ENCODE peak calls at places on chromosome 4, in ten cellular contexts. One of them, this sample, is unnamed.

GRCh38 chr4:83613023-83613422 is 77.1 kb downstream of the GPAT3 start:
- DNase-seq in lower leg skin: no peak
- DNase-seq in SK-N-SH: no peak
- DNase-seq in AG09309: no peak
- DNase-seq in heart right ventricle: no peak
- DNase-seq in NCI-H1092: no peak
- DNase-seq in ecto neural progenitor cell: no peak
- DNase-seq in stimulated activated CD8-positive, alpha-beta memory T cell treated with anti-CD3 and anti-CD28 coated beads, Interleukin-12 subunit alpha, Interleukin-12 subunit beta, amount 100 ng/mL, for 4 hours: no peak
- DNase-seq in EL: no peak
- DNase-seq in mammary epithelial cell: no peak
- DNase-seq in this sample: no peak

GRCh38 chr4:23733911-23734458 is 155.9 kb downstream of the PPARGC1A start:
- DNase-seq in lower leg skin: no peak
- DNase-seq in SK-N-SH: no peak
- DNase-seq in AG09309: no peak
- DNase-seq in heart right ventricle: no peak
- DNase-seq in NCI-H1092: no peak
- DNase-seq in ecto neural progenitor cell: no peak
- DNase-seq in stimulated activated CD8-positive, alpha-beta memory T cell treated with anti-CD3 and anti-CD28 coated beads, Interleukin-12 subunit alpha, Interleukin-12 subunit beta, amount 100 ng/mL, for 4 hours: no peak
- DNase-seq in EL: no peak
- DNase-seq in mammary epithelial cell: no peak
- DNase-seq in this sample: no peak

GRCh38 chr4:54439831-54440243 is 210.7 kb downstream of the PDGFRA start:
- DNase-seq in lower leg skin: peak; percentile 42
- DNase-seq in SK-N-SH: peak; percentile 65
- DNase-seq in AG09309: peak; percentile 16
- DNase-seq in heart right ventricle: no peak
- DNase-seq in NCI-H1092: no peak
- DNase-seq in ecto neural progenitor cell: peak; percentile 47
- DNase-seq in stimulated activated CD8-positive, alpha-beta memory T cell treated with anti-CD3 and anti-CD28 coated beads, Interleukin-12 subunit alpha, Interleukin-12 subunit beta, amount 100 ng/mL, for 4 hours: no peak
- DNase-seq in EL: peak; percentile 41
- DNase-seq in mammary epithelial cell: peak; percentile 47
- DNase-seq in this sample: peak; percentile 20

GRCh38 chr4:184165291-184165690 is 52.4 kb downstream of the ENPP6 start:
- DNase-seq in lower leg skin: no peak
- DNase-seq in SK-N-SH: no peak
- DNase-seq in AG09309: no peak
- DNase-seq in heart right ventricle: no peak
- DNase-seq in NCI-H1092: no peak
- DNase-seq in ecto neural progenitor cell: no peak
- DNase-seq in stimulated activated CD8-positive, alpha-beta memory T cell treated with anti-CD3 and anti-CD28 coated beads, Interleukin-12 subunit alpha, Interleukin-12 subunit beta, amount 100 ng/mL, for 4 hours: no peak
- DNase-seq in EL: peak; percentile 29
- DNase-seq in mammary epithelial cell: peak; percentile 6
- DNase-seq in this sample: no peak

GRCh38 chr4:107780665-107781064 is 44.1 kb upstream of the SGMS2 start:
- DNase-seq in lower leg skin: no peak
- DNase-seq in SK-N-SH: no peak
- DNase-seq in AG09309: no peak
- DNase-seq in heart right ventricle: no peak
- DNase-seq in NCI-H1092: no peak
- DNase-seq in ecto neural progenitor cell: no peak
- DNase-seq in stimulated activated CD8-positive, alpha-beta memory T cell treated with anti-CD3 and anti-CD28 coated beads, Interleukin-12 subunit alpha, Interleukin-12 subunit beta, amount 100 ng/mL, for 4 hours: no peak
- DNase-seq in EL: no peak
- DNase-seq in mammary epithelial cell: peak; percentile 10
- DNase-seq in this sample: no peak

GRCh38 chr4:167232805-167233522 is 1.3 kb downstream of the SPOCK3 start:
- DNase-seq in lower leg skin: no peak
- DNase-seq in SK-N-SH: no peak
- DNase-seq in AG09309: no peak
- DNase-seq in heart right ventricle: no peak
- DNase-seq in NCI-H1092: no peak
- DNase-seq in ecto neural progenitor cell: no peak
- DNase-seq in stimulated activated CD8-positive, alpha-beta memory T cell treated with anti-CD3 and anti-CD28 coated beads, Interleukin-12 subunit alpha, Interleukin-12 subunit beta, amount 100 ng/mL, for 4 hours: no peak
- DNase-seq in EL: no peak
- DNase-seq in mammary epithelial cell: no peak
- DNase-seq in this sample: no peak

GRCh38 chr4:71074452-71075299 is 81.2 kb downstream of the DCK start:
- DNase-seq in lower leg skin: no peak
- DNase-seq in SK-N-SH: no peak
- DNase-seq in AG09309: peak; percentile 1
- DNase-seq in heart right ventricle: no peak
- DNase-seq in NCI-H1092: no peak
- DNase-seq in ecto neural progenitor cell: no peak
- DNase-seq in stimulated activated CD8-positive, alpha-beta memory T cell treated with anti-CD3 and anti-CD28 coated beads, Interleukin-12 subunit alpha, Interleukin-12 subunit beta, amount 100 ng/mL, for 4 hours: no peak
- DNase-seq in EL: no peak
- DNase-seq in mammary epithelial cell: no peak
- DNase-seq in this sample: peak; percentile 24

GRCh38 chr4:2462992-2463762 is 5.7 kb upstream of the RNF4 start:
- DNase-seq in lower leg skin: no peak
- DNase-seq in SK-N-SH: no peak
- DNase-seq in AG09309: no peak
- DNase-seq in heart right ventricle: no peak
- DNase-seq in NCI-H1092: no peak
- DNase-seq in ecto neural progenitor cell: no peak
- DNase-seq in stimulated activated CD8-positive, alpha-beta memory T cell treated with anti-CD3 and anti-CD28 coated beads, Interleukin-12 subunit alpha, Interleukin-12 subunit beta, amount 100 ng/mL, for 4 hours: no peak
- DNase-seq in EL: no peak
- DNase-seq in mammary epithelial cell: no peak
- DNase-seq in this sample: no peak

GRCh38 chr4:182886768-182887167 is 30.4 kb downstream of the DCTD start:
- DNase-seq in lower leg skin: no peak
- DNase-seq in SK-N-SH: no peak
- DNase-seq in AG09309: no peak
- DNase-seq in heart right ventricle: no peak
- DNase-seq in NCI-H1092: no peak
- DNase-seq in ecto neural progenitor cell: no peak
- DNase-seq in stimulated activated CD8-positive, alpha-beta memory T cell treated with anti-CD3 and anti-CD28 coated beads, Interleukin-12 subunit alpha, Interleukin-12 subunit beta, amount 100 ng/mL, for 4 hours: no peak
- DNase-seq in EL: no peak
- DNase-seq in mammary epithelial cell: no peak
- DNase-seq in this sample: no peak

GRCh38 chr4:147831452-147832192 is 99.7 kb downstream of the ARHGAP10 start:
- DNase-seq in lower leg skin: peak; percentile 86
- DNase-seq in SK-N-SH: no peak
- DNase-seq in AG09309: no peak
- DNase-seq in heart right ventricle: no peak
- DNase-seq in NCI-H1092: no peak
- DNase-seq in ecto neural progenitor cell: no peak
- DNase-seq in stimulated activated CD8-positive, alpha-beta memory T cell treated with anti-CD3 and anti-CD28 coated beads, Interleukin-12 subunit alpha, Interleukin-12 subunit beta, amount 100 ng/mL, for 4 hours: no peak
- DNase-seq in EL: peak; percentile 94
- DNase-seq in mammary epithelial cell: peak; percentile 96
- DNase-seq in this sample: peak; percentile 29